ENCODE peak calls at places on chromosomes 11 and 22, in six cellular contexts. One of them, this sample, is unnamed.

GRCh38 chr11:61996933-61997332 is 29.5 kb upstream of the FTH1 start:
- DNase-seq in germinal center: no peak
- DNase-seq in GOT3: no peak
- DNase-seq in GM23338: peak; percentile 46
- DNase-seq in NCI-H460: no peak
- DNase-seq in activated T-cell treated with anti-CD3 and anti-CD28 coated beads for 48 hours: no peak
- DNase-seq in this sample: no peak

GRCh38 chr11:88411265-88411664 is 73.7 kb upstream of the CTSC start:
- DNase-seq in NCI-H460: no peak
- DNase-seq in germinal center: no peak
- DNase-seq in GOT3: no peak
- DNase-seq in activated T-cell treated with anti-CD3 and anti-CD28 coated beads for 48 hours: no peak
- DNase-seq in GM23338: no peak
- DNase-seq in this sample: no peak

GRCh38 chr11:65596520-65596919 is 920 bp upstream of the KCNK7 start:
- DNase-seq in activated T-cell treated with anti-CD3 and anti-CD28 coated beads for 48 hours: no peak
- DNase-seq in GOT3: no peak
- DNase-seq in GM23338: no peak
- DNase-seq in NCI-H460: no peak
- DNase-seq in germinal center: no peak
- DNase-seq in this sample: no peak

GRCh38 chr11:44324787-44325525 is 15.0 kb upstream of the ALX4 start:
- DNase-seq in GOT3: no peak
- DNase-seq in activated T-cell treated with anti-CD3 and anti-CD28 coated beads for 48 hours: no peak
- DNase-seq in NCI-H460: no peak
- DNase-seq in GM23338: no peak
- DNase-seq in germinal center: no peak
- DNase-seq in this sample: peak; percentile 27

GRCh38 chr22:30453731-30454510 is 17.9 kb downstream of the SEC14L3 start:
- DNase-seq in germinal center: no peak
- DNase-seq in GM23338: peak; percentile 48
- DNase-seq in activated T-cell treated with anti-CD3 and anti-CD28 coated beads for 48 hours: no peak
- DNase-seq in GOT3: no peak
- DNase-seq in NCI-H460: no peak
- DNase-seq in this sample: no peak

GRCh38 chr11:46977038-46977818 is 40.7 kb downstream of the CSTPP1 start:
- DNase-seq in activated T-cell treated with anti-CD3 and anti-CD28 coated beads for 48 hours: no peak
- DNase-seq in NCI-H460: no peak
- DNase-seq in GOT3: no peak
- DNase-seq in germinal center: no peak
- DNase-seq in GM23338: peak; percentile 65
- DNase-seq in this sample: no peak

GRCh38 chr11:133408402-133408801 is 123.9 kb downstream of the OPCML start:
- DNase-seq in germinal center: no peak
- DNase-seq in GOT3: no peak
- DNase-seq in activated T-cell treated with anti-CD3 and anti-CD28 coated beads for 48 hours: no peak
- DNase-seq in NCI-H460: no peak
- DNase-seq in GM23338: no peak
- DNase-seq in this sample: no peak

GRCh38 chr11:131668867-131669780 is 298.7 kb downstream of the NTM start:
- DNase-seq in germinal center: peak; percentile 70
- DNase-seq in GM23338: peak; percentile 92
- DNase-seq in GOT3: no peak
- DNase-seq in NCI-H460: peak; percentile 30
- DNase-seq in activated T-cell treated with anti-CD3 and anti-CD28 coated beads for 48 hours: peak; percentile 36
- DNase-seq in this sample: no peak

GRCh38 chr11:92267968-92268367 is 43.4 kb downstream of the FAT3 start:
- DNase-seq in activated T-cell treated with anti-CD3 and anti-CD28 coated beads for 48 hours: no peak
- DNase-seq in germinal center: no peak
- DNase-seq in GM23338: no peak
- DNase-seq in GOT3: no peak
- DNase-seq in NCI-H460: no peak
- DNase-seq in this sample: no peak

GRCh38 chr11:105192115-105192514 is 52.5 kb upstream of the CARD18 start:
- DNase-seq in GM23338: no peak
- DNase-seq in germinal center: no peak
- DNase-seq in NCI-H460: no peak
- DNase-seq in activated T-cell treated with anti-CD3 and anti-CD28 coated beads for 48 hours: no peak
- DNase-seq in GOT3: no peak
- DNase-seq in this sample: no peak

GRCh38 chr11:73330569-73331093 is 22.6 kb downstream of the ARHGEF17 start:
- DNase-seq in NCI-H460: no peak
- DNase-seq in activated T-cell treated with anti-CD3 and anti-CD28 coated beads for 48 hours: no peak
- DNase-seq in GM23338: peak; percentile 65
- DNase-seq in GOT3: no peak
- DNase-seq in germinal center: no peak
- DNase-seq in this sample: no peak

GRCh38 chr11:72808415-72808814 is 5.8 kb upstream of the ATG16L2 start:
- DNase-seq in activated T-cell treated with anti-CD3 and anti-CD28 coated beads for 48 hours: no peak
- DNase-seq in GOT3: no peak
- DNase-seq in GM23338: no peak
- DNase-seq in germinal center: no peak
- DNase-seq in NCI-H460: peak; percentile 56
- DNase-seq in this sample: no peak

GRCh38 chr11:10674440-10674855 is 19.1 kb downstream of the IRAG1 start:
- DNase-seq in GM23338: no peak
- DNase-seq in germinal center: no peak
- DNase-seq in activated T-cell treated with anti-CD3 and anti-CD28 coated beads for 48 hours: no peak
- DNase-seq in GOT3: no peak
- DNase-seq in NCI-H460: no peak
- DNase-seq in this sample: peak; percentile 70

GRCh38 chr11:20251496-20251895 is 91.2 kb upstream of the DBX1 start:
- DNase-seq in activated T-cell treated with anti-CD3 and anti-CD28 coated beads for 48 hours: no peak
- DNase-seq in GOT3: no peak
- DNase-seq in NCI-H460: no peak
- DNase-seq in germinal center: no peak
- DNase-seq in GM23338: no peak
- DNase-seq in this sample: no peak

GRCh38 chr11:100562102-100562501 is 125.0 kb upstream of the ARHGAP42 start:
- DNase-seq in germinal center: no peak
- DNase-seq in NCI-H460: no peak
- DNase-seq in GM23338: no peak
- DNase-seq in activated T-cell treated with anti-CD3 and anti-CD28 coated beads for 48 hours: no peak
- DNase-seq in GOT3: no peak
- DNase-seq in this sample: no peak

GRCh38 chr11:38950882-38951281 is 2352.8 kb upstream of the RAG2 start:
- DNase-seq in activated T-cell treated with anti-CD3 and anti-CD28 coated beads for 48 hours: no peak
- DNase-seq in GM23338: no peak
- DNase-seq in NCI-H460: no peak
- DNase-seq in germinal center: no peak
- DNase-seq in GOT3: no peak
- DNase-seq in this sample: no peak

GRCh38 chr22:50266994-50267393 is 3.2 kb downstream of the MAPK11 start:
- DNase-seq in GOT3: no peak
- DNase-seq in activated T-cell treated with anti-CD3 and anti-CD28 coated beads for 48 hours: no peak
- DNase-seq in germinal center: no peak
- DNase-seq in GM23338: no peak
- DNase-seq in NCI-H460: no peak
- DNase-seq in this sample: no peak

GRCh38 chr11:9060700-9061111 is 30.7 kb downstream of the SCUBE2 start:
- DNase-seq in GOT3: no peak
- DNase-seq in germinal center: peak; percentile 34
- DNase-seq in activated T-cell treated with anti-CD3 and anti-CD28 coated beads for 48 hours: peak; percentile 63
- DNase-seq in GM23338: peak; percentile 83
- DNase-seq in NCI-H460: no peak
- DNase-seq in this sample: no peak

GRCh38 chr22:21823740-21824438 is 43.6 kb downstream of the MAPK1 start:
- DNase-seq in activated T-cell treated with anti-CD3 and anti-CD28 coated beads for 48 hours: no peak
- DNase-seq in germinal center: no peak
- DNase-seq in NCI-H460: no peak
- DNase-seq in GOT3: no peak
- DNase-seq in GM23338: no peak
- DNase-seq in this sample: no peak

GRCh38 chr11:134597452-134597851 is 185.4 kb upstream of the B3GAT1 start:
- DNase-seq in GM23338: no peak
- DNase-seq in NCI-H460: no peak
- DNase-seq in germinal center: no peak
- DNase-seq in GOT3: no peak
- DNase-seq in activated T-cell treated with anti-CD3 and anti-CD28 coated beads for 48 hours: no peak
- DNase-seq in this sample: no peak

GRCh38 chr11:66068923-66069714 is 953 bp upstream of the PACS1 start:
- DNase-seq in GM23338: peak; percentile 92
- DNase-seq in NCI-H460: peak; percentile 30
- DNase-seq in germinal center: peak; percentile 82
- DNase-seq in activated T-cell treated with anti-CD3 and anti-CD28 coated beads for 48 hours: no peak
- DNase-seq in GOT3: no peak
- DNase-seq in this sample: peak; percentile 82

GRCh38 chr22:35777335-35777975 is 59.8 kb downstream of the APOL5 start:
- DNase-seq in GM23338: no peak
- DNase-seq in NCI-H460: no peak
- DNase-seq in activated T-cell treated with anti-CD3 and anti-CD28 coated beads for 48 hours: no peak
- DNase-seq in GOT3: no peak
- DNase-seq in germinal center: no peak
- DNase-seq in this sample: no peak

GRCh38 chr11:105897161-105897560 is 124.9 kb downstream of the MSANTD4 start:
- DNase-seq in GM23338: no peak
- DNase-seq in GOT3: no peak
- DNase-seq in NCI-H460: no peak
- DNase-seq in germinal center: no peak
- DNase-seq in activated T-cell treated with anti-CD3 and anti-CD28 coated beads for 48 hours: no peak
- DNase-seq in this sample: no peak

GRCh38 chr11:73274722-73275380 is 2.7 kb downstream of the P2RY6 start:
- DNase-seq in NCI-H460: no peak
- DNase-seq in GOT3: no peak
- DNase-seq in germinal center: no peak
- DNase-seq in activated T-cell treated with anti-CD3 and anti-CD28 coated beads for 48 hours: no peak
- DNase-seq in GM23338: no peak
- DNase-seq in this sample: no peak

GRCh38 chr11:16605440-16605970 is 132.9 kb upstream of the C11orf58 start:
- DNase-seq in GM23338: peak; percentile 74
- DNase-seq in activated T-cell treated with anti-CD3 and anti-CD28 coated beads for 48 hours: no peak
- DNase-seq in germinal center: no peak
- DNase-seq in GOT3: no peak
- DNase-seq in NCI-H460: no peak
- DNase-seq in this sample: peak; percentile 72

GRCh38 chr11:123168236-123168635 is 26.8 kb downstream of the CLMP start:
- DNase-seq in GOT3: no peak
- DNase-seq in GM23338: no peak
- DNase-seq in activated T-cell treated with anti-CD3 and anti-CD28 coated beads for 48 hours: no peak
- DNase-seq in germinal center: no peak
- DNase-seq in NCI-H460: no peak
- DNase-seq in this sample: no peak

This sample was measured in kidney.